ENCODE peak calls at places on chromosomes 12 and 14, in five cellular contexts. G, N, J, K and Q are unnamed samples.

GRCh38 chr12:127445583-127445982 is 821.4 kb upstream of the TMEM132C start:
- DNase-seq in G (no peak), N (no peak), J (no peak), K (no peak), Q (no peak)

GRCh38 chr12:27083861-27084271 is 1.5 kb upstream of the C12orf71 start:
- DNase-seq in G (no peak), N (peak; percentile 4), J (no peak), K (no peak), Q (no peak)

GRCh38 chr12:69523433-69524330 is 53.5 kb downstream of the FRS2 start:
- DNase-seq in G (no peak), N (no peak), J (no peak), K (no peak), Q (no peak)

GRCh38 chr12:57472391-57472790 is 7.3 kb downstream of the ARHGAP9 start:
- DNase-seq in G (no peak), N (no peak), J (no peak), K (no peak), Q (no peak)

GRCh38 chr12:109553471-109553870 is 19.8 kb downstream of the MMAB start:
- DNase-seq in G (no peak), N (no peak), J (no peak), K (no peak), Q (no peak)

GRCh38 chr12:54009171-54010052 is 627 bp downstream of the HOXC8 start:
- DNase-seq in G (peak; percentile 24), N (no peak), J (no peak), K (peak; percentile 51), Q (no peak)

GRCh38 chr12:94603434-94604068 is 46.8 kb downstream of the TMCC3 start:
- DNase-seq in G (peak; percentile 46), N (no peak), J (no peak), K (no peak), Q (no peak)

GRCh38 chr12:79830425-79830824 is 104.5 kb downstream of the PPP1R12A start:
- DNase-seq in G (no peak), N (no peak), J (no peak), K (no peak), Q (no peak)

GRCh38 chr14:63046339-63047268 is 1.3 kb upstream of the KCNH5 start:
- DNase-seq in G (no peak), N (no peak), J (peak; percentile 27), K (peak; percentile 42), Q (no peak)

GRCh38 chr14:53924754-53925153 is 31.9 kb downstream of the BMP4 start:
- DNase-seq in G (no peak), N (peak; percentile 88), J (no peak), K (no peak), Q (no peak)

GRCh38 chr12:67663121-67663520 is 14.6 kb downstream of the DYRK2 start:
- DNase-seq in G (no peak), N (no peak), J (no peak), K (no peak), Q (no peak)

GRCh38 chr12:57157588-57158173 is 10.3 kb upstream of the LRP1-AS start:
- DNase-seq in G (no peak), N (no peak), J (no peak), K (no peak), Q (no peak)

GRCh38 chr12:26273811-26274210 is 78.4 kb downstream of the SSPN start:
- DNase-seq in G (no peak), N (no peak), J (no peak), K (no peak), Q (no peak)

GRCh38 chr12:64893961-64894360 is 69.5 kb downstream of the TBC1D30 start:
- DNase-seq in G (no peak), N (peak; percentile 76), J (no peak), K (no peak), Q (no peak)

GRCh38 chr12:3241621-3242020 is 164.4 kb downstream of the TSPAN9 start:
- DNase-seq in G (no peak), N (no peak), J (no peak), K (no peak), Q (no peak)